ENCODE peak calls at places on chromosomes 11 and 22, in six cellular contexts. One of them, this sample, is unnamed.

GRCh38 chr11:30914143-30914762 is 328.1 kb upstream of the MPPED2 start:
- DNase-seq in AG04450: peak
- DNase-seq in T-helper 9 cell: no peak
- DNase-seq in mesothelial cell of epicardium: peak
- DNase-seq in HuH-7: peak
- DNase-seq in choroid plexus epithelial cell: peak
- DNase-seq in this sample: peak

GRCh38 chr11:126468102-126468521 is 112.6 kb downstream of the ST3GAL4 start:
- DNase-seq in T-helper 9 cell: no peak
- DNase-seq in HuH-7: no peak
- DNase-seq in mesothelial cell of epicardium: no peak
- DNase-seq in AG04450: no peak
- DNase-seq in choroid plexus epithelial cell: peak
- DNase-seq in this sample: no peak

GRCh38 chr11:131522851-131523250 is 152.4 kb downstream of the NTM start:
- DNase-seq in HuH-7: no peak
- DNase-seq in T-helper 9 cell: no peak
- DNase-seq in mesothelial cell of epicardium: no peak
- DNase-seq in AG04450: no peak
- DNase-seq in choroid plexus epithelial cell: no peak
- DNase-seq in this sample: no peak

GRCh38 chr22:49588739-49589138 is 238.9 kb downstream of the BRD1 start:
- DNase-seq in T-helper 9 cell: no peak
- DNase-seq in HuH-7: no peak
- DNase-seq in choroid plexus epithelial cell: no peak
- DNase-seq in AG04450: no peak
- DNase-seq in mesothelial cell of epicardium: no peak
- DNase-seq in this sample: no peak

GRCh38 chr11:110601941-110602340 is 110.3 kb downstream of the ARHGAP20 start:
- DNase-seq in choroid plexus epithelial cell: no peak
- DNase-seq in T-helper 9 cell: no peak
- DNase-seq in HuH-7: no peak
- DNase-seq in AG04450: no peak
- DNase-seq in mesothelial cell of epicardium: no peak
- DNase-seq in this sample: no peak

GRCh38 chr22:34850010-34850409 is 215.9 kb upstream of the ISX start:
- DNase-seq in mesothelial cell of epicardium: no peak
- DNase-seq in AG04450: no peak
- DNase-seq in T-helper 9 cell: no peak
- DNase-seq in choroid plexus epithelial cell: no peak
- DNase-seq in HuH-7: no peak
- DNase-seq in this sample: no peak

GRCh38 chr22:38936562-38936961 is 20.8 kb upstream of the APOBEC3A start:
- DNase-seq in choroid plexus epithelial cell: no peak
- DNase-seq in AG04450: no peak
- DNase-seq in T-helper 9 cell: no peak
- DNase-seq in HuH-7: no peak
- DNase-seq in mesothelial cell of epicardium: no peak
- DNase-seq in this sample: no peak

GRCh38 chr11:15471709-15472404 is 357.1 kb downstream of the INSC start:
- DNase-seq in AG04450: no peak
- DNase-seq in choroid plexus epithelial cell: no peak
- DNase-seq in HuH-7: no peak
- DNase-seq in mesothelial cell of epicardium: no peak
- DNase-seq in T-helper 9 cell: no peak
- DNase-seq in this sample: no peak

GRCh38 chr11:113289341-113290187 is 24.8 kb upstream of the TTC12 start:
- DNase-seq in AG04450: peak
- DNase-seq in HuH-7: peak
- DNase-seq in T-helper 9 cell: peak
- DNase-seq in choroid plexus epithelial cell: peak
- DNase-seq in mesothelial cell of epicardium: peak
- DNase-seq in this sample: peak